ENCODE peak calls at places on chromosomes 4 and X, in nine cellular contexts. Y, K, N, D, U, L, I, R and Z are unnamed samples.

GRCh38 chrX:108322243-108322642 is 116.0 kb downstream of the COL4A6 start:
- DNase-seq in U (no peak), N (no peak), D (no peak), R (no peak), I (no peak), Y (no peak), K (no peak), L (no peak), Z (no peak)

GRCh38 chr4:155708782-155709181 is 42.1 kb downstream of the GUCY1A1 start:
- DNase-seq in Y (no peak), L (no peak), K (no peak), D (no peak), I (no peak), R (no peak), N (no peak), U (no peak), Z (no peak)

GRCh38 chrX:13764765-13765164 is 30.2 kb downstream of the OFD1 start:
- DNase-seq in K (no peak), Y (peak), I (peak), L (no peak), D (no peak), R (peak), N (no peak), U (no peak), Z (no peak)

GRCh38 chr4:2353222-2354107 is 65.0 kb downstream of the ZFYVE28 start:
- DNase-seq in K (no peak), D (no peak), Y (peak), U (peak), L (no peak), R (peak), I (peak), N (peak), Z (no peak)

GRCh38 chr4:90495936-90496335 is 368.7 kb downstream of the CCSER1 start:
- DNase-seq in L (no peak), N (no peak), K (no peak), I (no peak), Y (no peak), U (no peak), R (no peak), D (no peak), Z (no peak)

GRCh38 chr4:37977471-37978452 is 17.6 kb downstream of the PTTG2 start:
- DNase-seq in I (peak), D (peak), L (peak), Y (peak), N (peak), U (peak), R (peak), K (peak), Z (peak)

GRCh38 chr4:3485011-3485881 is 22.1 kb downstream of the DOK7 start:
- DNase-seq in U (peak), L (no peak), K (no peak), R (no peak), Y (no peak), D (no peak), I (no peak), N (no peak), Z (no peak)

GRCh38 chr4:2486981-2487380 is 18.1 kb downstream of the RNF4 start:
- DNase-seq in Y (no peak), D (no peak), I (no peak), L (no peak), K (no peak), R (no peak), U (no peak), N (no peak), Z (no peak)

GRCh38 chrX:7214251-7214650 is 66.3 kb upstream of the PUDP start:
- DNase-seq in L (peak), D (no peak), R (no peak), N (no peak), U (no peak), Y (no peak), K (no peak), I (no peak), Z (no peak)

GRCh38 chrX:70166601-70167590 is 10.4 kb upstream of the DGAT2L6 start:
- DNase-seq in R (no peak), N (no peak), K (peak), L (peak), D (peak), Y (peak), U (no peak), I (no peak), Z (no peak)

GRCh38 chr4:80197601-80198444 is 520 bp downstream of the PRDM8 start:
- DNase-seq in N (peak), L (peak), U (no peak), D (no peak), Y (peak), R (peak), K (no peak), I (no peak), Z (no peak)

GRCh38 chr4:111943796-111944203 is 201.5 kb upstream of the FAM241A start:
- DNase-seq in R (peak), Y (peak), I (no peak), L (peak), U (peak), N (no peak), D (peak), K (no peak), Z (peak)

GRCh38 chr4:6229095-6229494 is 28.7 kb upstream of the JAKMIP1 start:
- DNase-seq in N (no peak), L (no peak), U (no peak), K (no peak), Y (no peak), D (no peak), R (peak), I (peak), Z (no peak)

GRCh38 chr4:54318904-54319303 is 89.8 kb downstream of the PDGFRA start:
- DNase-seq in N (no peak), R (peak), K (peak), U (no peak), I (no peak), Y (peak), D (peak), L (peak), Z (no peak)

GRCh38 chrX:110675866-110676265 is 119.8 kb downstream of the CHRDL1 start:
- DNase-seq in K (no peak), D (no peak), L (no peak), Y (no peak), I (no peak), N (no peak), R (no peak), U (no peak), Z (no peak)

GRCh38 chr4:85823295-85823694 is 348.3 kb downstream of the ARHGAP24 start:
- DNase-seq in L (peak), D (peak), N (no peak), I (no peak), K (no peak), Y (peak), U (no peak), R (peak), Z (no peak)

GRCh38 chr4:85824166-85824945 is 349.4 kb downstream of the ARHGAP24 start:
- DNase-seq in L (peak), D (no peak), I (no peak), R (no peak), N (no peak), K (no peak), Y (no peak), U (no peak), Z (no peak)

GRCh38 chr4:85828295-85828910 is 353.5 kb downstream of the ARHGAP24 start:
- DNase-seq in R (no peak), I (no peak), Y (peak), N (no peak), D (no peak), U (no peak), K (peak), L (peak), Z (no peak)

GRCh38 chr4:85829276-85830051 is 354.5 kb downstream of the ARHGAP24 start:
- DNase-seq in Y (peak), D (no peak), N (no peak), L (peak), U (no peak), R (no peak), K (no peak), I (no peak), Z (no peak)

DNA sequence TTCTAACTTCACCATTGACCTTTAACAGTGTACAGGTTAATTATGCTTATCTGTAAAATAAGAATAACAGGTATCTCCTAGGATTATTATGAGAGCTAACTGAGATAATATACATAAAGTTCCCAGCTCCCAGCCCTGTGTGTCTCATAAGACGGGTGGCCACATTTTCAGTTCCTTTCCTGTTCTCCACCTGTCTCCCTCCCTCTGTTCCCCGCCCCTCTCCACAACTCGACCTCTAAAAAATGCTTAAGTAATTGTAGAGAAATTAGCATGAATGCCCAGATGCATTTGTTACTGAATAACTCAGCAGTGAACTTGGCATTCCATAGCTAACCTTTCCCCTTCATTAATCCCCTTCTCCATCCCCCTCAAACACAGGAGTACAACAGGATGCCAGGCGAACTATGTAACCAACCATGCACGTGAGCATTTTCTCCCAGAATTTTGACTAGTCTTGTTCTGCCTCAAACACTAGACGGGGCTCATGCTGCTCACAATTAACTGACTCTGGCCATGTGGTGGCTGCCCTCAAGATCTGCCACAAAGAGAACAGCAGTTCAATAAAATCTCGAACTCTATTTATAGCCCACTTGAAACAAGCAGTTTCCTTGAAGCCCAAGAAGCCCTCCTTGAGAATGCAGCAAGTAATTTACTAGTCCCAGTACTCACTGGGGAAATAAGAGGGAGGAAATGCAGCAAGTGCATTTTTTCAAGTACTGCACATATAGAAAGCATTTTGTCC is 351.2 kb downstream of the ARHGAP24 start:
- DNase-seq in K (peak), Y (peak), N (peak), D (no peak), R (peak), U (peak), I (no peak), L (peak), Z (peak)
- H3K27ac ChIP-seq in K (no peak), Y (peak), N (no peak), D (no peak), R (peak), U (peak), I (no peak), L (peak), Z (peak)

DNA sequence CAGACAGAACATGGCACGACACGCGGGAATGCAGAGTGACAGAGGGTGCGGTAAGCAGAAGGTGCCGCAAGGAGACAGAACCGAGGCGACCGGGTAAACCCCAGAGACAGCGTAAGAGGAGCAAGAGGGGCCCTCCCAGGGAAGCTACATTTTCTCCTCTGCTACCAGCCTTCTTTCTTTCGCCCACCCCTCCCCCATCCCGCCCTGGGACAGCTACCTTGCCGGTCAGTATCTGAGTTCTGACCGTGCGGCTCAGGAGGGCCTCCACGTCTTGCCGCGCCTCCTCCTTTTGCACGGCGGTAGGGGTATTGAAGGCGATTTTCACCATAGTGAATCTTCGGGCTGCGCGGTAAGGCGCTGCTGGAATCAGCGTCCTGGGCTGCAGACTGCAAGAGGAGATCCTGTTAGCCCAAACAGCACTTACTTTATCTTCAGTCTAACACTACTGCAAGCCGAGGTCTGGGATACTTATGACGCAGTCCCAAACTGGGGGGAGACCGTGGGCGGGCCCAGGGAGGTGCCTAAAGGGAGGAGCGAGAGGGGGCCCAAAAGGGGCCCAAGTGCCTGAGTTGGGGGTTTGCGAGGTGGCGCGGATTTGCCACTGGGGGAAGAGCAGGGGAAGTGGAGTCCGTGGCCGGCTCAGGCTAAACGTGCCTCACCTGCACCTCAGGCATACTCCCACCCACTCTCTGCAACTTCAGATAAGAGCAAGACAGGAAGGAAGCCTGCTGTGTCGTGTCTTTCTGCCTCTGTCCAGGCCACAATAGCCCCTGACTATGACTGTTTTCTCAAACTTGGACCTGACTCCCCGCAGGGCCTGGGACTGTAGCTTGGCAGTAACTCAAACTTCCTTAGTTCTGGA is at the start of gene ITM2A:
- DNase-seq in D (no peak), Y (peak), K (no peak), N (peak), R (peak), U (peak), L (no peak), I (peak), Z (no peak)
- H3K4me3 ChIP-seq in D (no peak), Y (peak), K (no peak), N (peak), R (no peak), U (no peak), L (no peak), I (peak), Z (peak)

DNA sequence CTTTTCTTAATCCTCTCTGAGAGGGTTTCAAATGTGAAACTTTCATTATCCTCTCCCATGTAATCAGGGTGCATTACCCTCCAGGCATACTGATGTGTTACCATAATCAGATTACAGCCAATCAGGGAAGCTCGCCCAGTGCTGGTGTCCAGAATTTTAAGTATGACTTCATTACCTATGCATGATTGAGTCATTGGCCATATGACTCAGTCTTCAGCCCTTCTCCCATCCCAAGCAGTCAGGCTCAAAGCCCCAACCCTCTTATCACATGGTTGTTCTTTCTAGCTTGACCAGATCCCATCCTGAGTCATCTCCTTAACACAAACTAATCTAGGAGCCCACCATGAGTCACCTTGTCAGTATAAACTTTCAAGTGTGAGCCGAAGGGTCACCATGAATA is 1668.1 kb upstream of the AGA start:
- DNase-seq in I (no peak), L (peak), K (no peak), D (no peak), U (no peak), N (no peak), R (no peak), Y (no peak), Z (no peak)
- H3K27ac ChIP-seq in I (no peak), L (no peak), K (no peak), D (no peak), U (no peak), N (no peak), R (no peak), Y (no peak), Z (no peak)

GRCh38 chr4:183099537-183100297 is 660 bp downstream of the WWC2 start:
- DNase-seq in N (peak), D (no peak), K (peak), Y (no peak), U (no peak), L (peak), R (no peak), I (peak), Z (peak)

GRCh38 chr4:183098723-183099536 is at the start of gene WWC2:
- DNase-seq in R (peak), K (peak), L (peak), N (peak), U (peak), Y (peak), I (peak), D (peak), Z (peak)

GRCh38 chr4:183098080-183098722 is 856 bp upstream of the WWC2 start:
- DNase-seq in D (no peak), I (peak), U (peak), K (no peak), R (peak), L (peak), Y (peak), N (peak), Z (peak)

GRCh38 chr4:183096276-183096965 is 2.6 kb upstream of the WWC2 start:
- DNase-seq in D (no peak), U (no peak), Y (no peak), K (no peak), N (no peak), I (no peak), L (no peak), R (no peak), Z (no peak)

DNA sequence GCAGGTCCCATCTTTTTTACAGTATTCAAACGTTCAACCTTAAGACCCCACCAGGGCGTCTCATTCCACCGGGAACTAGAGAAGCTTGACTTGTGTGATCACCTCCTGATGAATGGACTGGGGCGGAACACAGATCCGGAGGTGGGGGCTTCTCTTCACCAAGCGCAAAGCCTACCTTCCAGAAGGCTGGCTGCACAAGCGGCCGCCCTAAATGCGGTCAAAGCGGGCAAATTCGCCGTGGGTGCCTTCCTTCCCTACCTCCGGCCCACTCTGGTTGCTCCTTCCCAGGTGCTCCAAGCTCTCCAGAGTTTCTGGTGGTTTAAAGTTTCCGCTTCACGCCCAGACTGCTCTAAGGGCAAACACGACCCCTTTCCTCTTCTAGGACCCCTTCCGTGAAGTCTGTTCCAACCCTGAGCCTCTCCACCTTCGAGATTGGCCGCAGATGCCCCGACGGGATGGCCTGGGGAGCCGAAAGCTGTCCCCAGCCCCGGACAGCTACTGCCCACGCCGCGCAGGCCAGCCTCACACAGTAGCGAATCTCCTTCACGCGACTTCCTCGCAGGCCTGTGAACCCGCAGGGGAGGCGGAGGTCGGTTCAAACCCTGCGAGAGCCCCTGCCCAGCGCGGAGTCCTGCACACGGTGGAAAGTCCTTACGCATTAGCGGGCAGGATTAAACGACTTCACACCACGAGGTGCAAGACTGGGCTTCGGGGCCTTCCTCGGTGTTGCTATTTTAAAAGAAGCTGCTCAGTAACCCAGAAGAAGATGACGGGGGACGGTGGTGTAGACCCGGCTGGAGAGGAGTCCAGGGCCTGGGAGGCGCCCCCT is 1.6 kb upstream of the WWC2 start:
- DNase-seq in R (no peak), L (peak), K (no peak), Y (peak), I (no peak), N (peak), D (no peak), U (peak), Z (no peak)
- H3K4me3 ChIP-seq in R (peak), L (peak), K (peak), Y (peak), I (peak), N (peak), D (peak), U (peak), Z (peak)

GRCh38 chrX:48530736-48531135 is 8.8 kb upstream of the TBC1D25 start:
- DNase-seq in D (no peak), U (no peak), N (no peak), R (no peak), L (peak), I (no peak), K (no peak), Y (no peak), Z (no peak)

GRCh38 chrX:48533165-48533564 is 6.3 kb upstream of the TBC1D25 start:
- DNase-seq in R (no peak), U (no peak), K (no peak), I (no peak), L (no peak), Y (no peak), D (no peak), N (no peak), Z (no peak)

GRCh38 chrX:48532201-48532600 is 7.3 kb upstream of the TBC1D25 start:
- DNase-seq in U (no peak), D (no peak), I (no peak), R (no peak), Y (peak), K (no peak), N (no peak), L (no peak), Z (no peak)

GRCh38 chrX:48531359-48531954 is 8.1 kb upstream of the TBC1D25 start:
- DNase-seq in Y (peak), N (no peak), U (no peak), R (no peak), L (peak), D (no peak), K (peak), I (no peak), Z (no peak)
- H3K27ac ChIP-seq in Y (peak), N (no peak), U (peak), R (peak), L (peak), D (peak), K (peak), I (peak), Z (peak)

DNA sequence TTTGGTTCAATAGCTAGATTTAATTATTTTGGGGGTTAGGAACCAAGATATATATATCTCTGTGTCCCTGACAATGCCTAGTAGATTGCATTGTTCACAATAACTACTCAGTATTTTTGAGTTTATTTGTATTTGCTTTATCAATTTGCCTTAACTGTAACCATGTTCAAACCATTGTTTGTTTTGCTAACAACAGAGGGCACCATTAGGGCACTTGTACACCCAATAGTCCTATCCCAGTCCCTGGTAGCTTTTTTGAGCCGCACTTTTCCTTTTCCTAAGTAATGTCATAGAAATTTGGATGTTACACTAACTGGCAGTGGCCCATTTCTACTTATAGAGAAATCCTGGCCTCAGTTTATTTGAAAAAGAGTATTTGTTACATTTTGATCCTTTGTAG is 582 bp upstream of the KLHL5 start:
- DNase-seq in R (no peak), U (no peak), D (no peak), I (no peak), K (no peak), N (no peak), L (peak), Y (no peak), Z (no peak)
- H3K4me3 ChIP-seq in R (no peak), U (no peak), D (no peak), I (no peak), K (no peak), N (no peak), L (no peak), Y (no peak), Z (no peak)

GRCh38 chr4:100008048-100008447 is 58.0 kb upstream of the H2AZ1 start:
- DNase-seq in K (no peak), Y (peak), I (no peak), R (no peak), N (no peak), D (no peak), L (peak), U (no peak), Z (no peak)
- H3K27ac ChIP-seq in K (no peak), Y (no peak), I (no peak), R (no peak), N (no peak), D (no peak), L (peak), U (no peak), Z (no peak)